ENCODE peak calls at places on chromosomes 3 and 15, in ten cellular contexts. L is stimulated activated naive CD8-positive, alpha-beta T cell treated with anti-CD3 and anti-CD28 coated beads, Interleukin-15, Interleukin-2, amounts not matched to agents 100 U/mL and 50 U/mL, for 24 hours; S is A673; D is anterior cingulate cortex; H is occipital lobe; Q is GM12892; A is GM06990; Y is stimulated activated CD4-positive, alpha-beta T cell treated with anti-CD3 and anti-CD28 coated beads, Interleukin-1b, Interleukin-23, amount 100 ng/mL, for 24 hours; J is mucosa of descending colon; F is activated CD4-positive, alpha-beta T cell treated with anti-CD3 and anti-CD28 coated beads, Interleukin-2, amount 50 U/mL, for 1 hour. X is an unnamed sample.

GRCh38 chr3:171281256-171281655 is 178.9 kb downstream of the TNIK start:
- DNase-seq in D (no peak), H (no peak), Y (no peak), F (no peak), Q (no peak), J (no peak), L (no peak), A (no peak), S (no peak), X (no peak)

GRCh38 chr15:90388462-90389182 is 580 bp downstream of the IQGAP1 start:
- DNase-seq in D (peak), A (peak), L (peak), Y (peak), H (no peak), F (peak), J (peak), Q (peak), S (peak), X (no peak)

GRCh38 chr3:73510298-73510697 is 114.4 kb downstream of the PDZRN3 start:
- DNase-seq in F (no peak), L (no peak), Y (no peak), Q (no peak), A (no peak), H (no peak), D (no peak), S (no peak), J (no peak), X (no peak)

GRCh38 chr3:133928136-133928893 is 32.6 kb upstream of the RAB6B start:
- DNase-seq in D (no peak), F (no peak), J (no peak), A (no peak), Q (no peak), L (no peak), H (no peak), Y (no peak), S (no peak), X (no peak)

GRCh38 chr3:31733234-31733667 is 200.5 kb downstream of the STT3B start:
- DNase-seq in S (no peak), D (no peak), F (no peak), A (no peak), L (no peak), J (no peak), Q (no peak), H (no peak), Y (no peak), X (no peak)

GRCh38 chr3:23944861-23945652 is at the start of gene NR1D2:
- DNase-seq in H (peak), F (peak), Y (peak), D (peak), J (peak), S (peak), L (peak), A (peak), Q (peak), X (peak)

GRCh38 chr3:80733522-80734176 is 965.9 kb upstream of the ROBO1 start:
- DNase-seq in Q (no peak), F (no peak), H (no peak), D (no peak), L (no peak), J (peak), A (no peak), Y (no peak), S (no peak), X (no peak)

GRCh38 chr3:54892168-54892567 is 35.7 kb downstream of the LRTM1 start:
- DNase-seq in A (no peak), D (no peak), J (no peak), Q (no peak), S (no peak), Y (no peak), H (no peak), L (no peak), F (no peak), X (no peak)

GRCh38 chr3:53570709-53571108 is 76.3 kb downstream of the CACNA1D start:
- DNase-seq in H (no peak), J (no peak), F (no peak), S (no peak), Y (no peak), Q (no peak), A (no peak), L (no peak), D (no peak), X (no peak)

GRCh38 chr3:127114337-127115070 is 78.4 kb upstream of the PRR23E start:
- DNase-seq in L (no peak), H (no peak), F (no peak), A (no peak), Q (no peak), J (no peak), D (no peak), Y (no peak), S (peak), X (no peak)

GRCh38 chr15:60526127-60526616 is 47.2 kb upstream of the ICE2 start:
- DNase-seq in Q (no peak), A (no peak), Y (no peak), H (no peak), F (no peak), J (no peak), S (no peak), L (no peak), D (no peak), X (no peak)

GRCh38 chr3:149593416-149594160 is 64.2 kb downstream of the WWTR1 start:
- DNase-seq in H (no peak), D (no peak), Q (no peak), S (no peak), J (no peak), L (no peak), F (no peak), Y (no peak), A (no peak), X (no peak)

GRCh38 chr3:53799338-53799865 is 46.8 kb downstream of the CHDH start:
- DNase-seq in F (no peak), D (no peak), L (no peak), H (no peak), Y (no peak), Q (no peak), A (no peak), S (no peak), J (no peak), X (no peak)

GRCh38 chr15:58467722-58468436 is 36.1 kb downstream of the LIPC start:
- DNase-seq in F (no peak), H (no peak), D (no peak), S (no peak), J (no peak), A (no peak), Y (no peak), L (no peak), Q (no peak), X (no peak)

X was measured in substantia nigra.